ENCODE peak calls at places on chromosomes 3 and 15, in nine cellular contexts. J is glutamatergic neuron; E is M059J; R is fibroblast of pulmonary artery; W is AG08395; D is non-pigmented ciliary epithelial cell; I is mesenteric fat pad; T is DMS79 treated with DMSO at 0.1 percent for 48 hours; F is activated effector memory CD4-positive, alpha-beta T cell treated with anti-CD3 and anti-CD28 coated beads, Interleukin-2, amount 50 U/mL, for 16 hours. Z is an unnamed sample.
A peak's percentile ranks its signal among the peaks of the same experiment; 100 is the strongest.

GRCh38 chr3:161263057-161263456 is 41.9 kb downstream of the NMD3 start:
- DNase-seq in J (no peak), R (peak; percentile 53), E (peak; percentile 85), I (no peak), D (peak; percentile 41), T (no peak), F (no peak), W (peak; percentile 67), Z (no peak)

GRCh38 chr3:87900061-87900460 is 158.7 kb downstream of the CGGBP1 start:
- DNase-seq in T (no peak), E (no peak), R (no peak), D (no peak), F (no peak), W (no peak), I (no peak), J (no peak), Z (no peak)

GRCh38 chr3:194158942-194159439 is 23.0 kb downstream of the HES1 start:
- DNase-seq in D (no peak), F (no peak), J (no peak), R (no peak), I (no peak), T (peak; percentile 21), E (peak; percentile 43), W (no peak), Z (no peak)

GRCh38 chr15:59303641-59304433 is 68.8 kb downstream of the MYO1E start:
- DNase-seq in E (peak; percentile 87), J (no peak), T (no peak), I (no peak), W (no peak), F (no peak), D (no peak), R (peak; percentile 27), Z (no peak)

GRCh38 chr15:41796457-41796856 is 22.2 kb downstream of the MAPKBP1 start:
- DNase-seq in D (no peak), T (no peak), F (peak; percentile 30), E (peak; percentile 56), R (peak; percentile 64), I (no peak), W (peak; percentile 72), J (no peak), Z (no peak)

GRCh38 chr15:82197734-82198594 is 64.6 kb downstream of the EFL1 start:
- DNase-seq in I (no peak), F (peak; percentile 78), T (no peak), R (peak; percentile 83), E (peak; percentile 71), W (peak; percentile 77), J (peak; percentile 76), D (no peak), Z (peak; percentile 62)

GRCh38 chr15:59457103-59457502 is 19.1 kb downstream of the FAM81A start:
- DNase-seq in E (peak; percentile 24), J (no peak), W (no peak), T (no peak), I (no peak), D (no peak), R (no peak), F (no peak), Z (no peak)

GRCh38 chr3:2211568-2211967 is 112.9 kb downstream of the CNTN4 start:
- DNase-seq in J (no peak), R (no peak), W (no peak), D (no peak), E (no peak), I (no peak), F (no peak), T (no peak), Z (no peak)

GRCh38 chr3:188439080-188439479 is 285.1 kb downstream of the LPP start:
- DNase-seq in J (no peak), W (no peak), D (no peak), F (peak; percentile 70), R (no peak), E (peak; percentile 31), T (no peak), I (no peak), Z (no peak)

GRCh38 chr3:4750306-4751056 is 228.8 kb upstream of the BHLHE40 start:
- DNase-seq in W (no peak), I (no peak), R (no peak), D (peak; percentile 61), E (peak; percentile 46), F (peak; percentile 68), J (no peak), T (no peak), Z (peak; percentile 56)

GRCh38 chr15:52615302-52615701 is 46.5 kb upstream of the ARPP19 start:
- DNase-seq in W (no peak), F (no peak), D (no peak), E (no peak), I (no peak), J (no peak), T (no peak), R (no peak), Z (no peak)

GRCh38 chr3:42228796-42229195 is 37.2 kb downstream of the CCK start:
- DNase-seq in D (no peak), E (peak; percentile 25), W (no peak), F (no peak), T (no peak), J (no peak), R (peak; percentile 19), I (no peak), Z (no peak)

GRCh38 chr15:68149059-68149458 is 56.1 kb downstream of the CALML4 start:
- DNase-seq in D (no peak), W (peak; percentile 64), F (no peak), T (no peak), I (no peak), E (peak; percentile 66), J (no peak), R (peak; percentile 22), Z (no peak)

GRCh38 chr3:435161-435560 is 238.6 kb downstream of the CHL1 start:
- DNase-seq in T (no peak), D (no peak), J (no peak), I (no peak), E (no peak), R (no peak), W (no peak), F (no peak), Z (no peak)

GRCh38 chr3:106862067-106862466 is 515.2 kb upstream of the CCDC54 start:
- DNase-seq in D (peak; percentile 46), I (no peak), R (peak; percentile 80), W (peak; percentile 40), E (peak; percentile 81), J (no peak), F (no peak), T (no peak), Z (no peak)

GRCh38 chr3:128933213-128933921 is 53.9 kb downstream of the ACAD9 start:
- DNase-seq in W (no peak), D (no peak), F (no peak), I (peak; percentile 75), R (no peak), T (no peak), J (no peak), E (no peak), Z (no peak)

GRCh38 chr3:48039487-48040190 is 23.4 kb upstream of the MAP4 start:
- DNase-seq in E (peak; percentile 93), J (no peak), D (no peak), F (no peak), I (no peak), R (peak; percentile 74), T (no peak), W (peak; percentile 72), Z (no peak)

GRCh38 chr3:140845878-140846277 is 95.8 kb upstream of the SLC25A36 start:
- DNase-seq in J (no peak), W (no peak), D (no peak), I (no peak), R (no peak), T (no peak), E (no peak), F (no peak), Z (no peak)

GRCh38 chr15:31387483-31388118 is 61.0 kb downstream of the KLF13 start:
- DNase-seq in D (no peak), R (peak; percentile 32), F (peak; percentile 66), W (peak; percentile 56), T (peak; percentile 62), I (no peak), J (peak; percentile 51), E (peak; percentile 62), Z (peak; percentile 20)

GRCh38 chr3:178072931-178073330 is 463.3 kb upstream of the KCNMB2 start:
- DNase-seq in T (no peak), R (no peak), F (no peak), I (no peak), J (no peak), D (no peak), W (no peak), E (no peak), Z (no peak)

GRCh38 chr15:69727257-69727924 is 274.8 kb downstream of the RPLP1 start:
- DNase-seq in F (no peak), R (no peak), W (no peak), E (no peak), I (no peak), T (no peak), D (no peak), J (no peak), Z (no peak)

GRCh38 chr3:156633335-156633734 is 41.1 kb upstream of the TIPARP start:
- DNase-seq in E (no peak), I (no peak), D (no peak), F (no peak), W (peak; percentile 96), T (no peak), R (peak; percentile 83), J (no peak), Z (no peak)

GRCh38 chr3:143594217-143594616 is 254.1 kb downstream of the SLC9A9 start:
- DNase-seq in T (no peak), W (no peak), F (no peak), J (no peak), D (no peak), E (no peak), I (no peak), R (no peak), Z (no peak)

GRCh38 chr3:114338651-114339357 is 45.0 kb downstream of the TIGIT start:
- DNase-seq in I (no peak), R (no peak), F (no peak), W (no peak), J (no peak), T (no peak), D (no peak), E (no peak), Z (no peak)

GRCh38 chr15:55372701-55373440 is 35.3 kb downstream of the CCPG1 start:
- DNase-seq in E (no peak), D (no peak), T (no peak), F (no peak), J (no peak), R (no peak), W (no peak), I (no peak), Z (no peak)

GRCh38 chr15:99474981-99475753 is 90.6 kb upstream of the MEF2A start:
- DNase-seq in I (no peak), R (no peak), D (no peak), F (no peak), E (no peak), W (no peak), J (peak; percentile 79), T (no peak), Z (no peak)

GRCh38 chr3:152853196-152853595 is 18.3 kb downstream of the P2RY1 start:
- DNase-seq in D (peak; percentile 23), F (no peak), E (no peak), R (peak; percentile 60), J (no peak), W (no peak), T (no peak), I (no peak), Z (no peak)

Z was measured in occipital lobe.